ENCODE peak calls at places on chromosomes 7 and 10, in ten cellular contexts. One of them, this sample, is unnamed.

GRCh38 chr7:64687249-64687648 is 21.3 kb downstream of the ZNF107 start:
- DNase-seq in HS-5: no peak
- DNase-seq in NCI-H1105 treated with DMSO at 0.1 percent for 48 hours: no peak
- DNase-seq in heart right ventricle: no peak
- DNase-seq in SW 1271: no peak
- DNase-seq in fibroblast of mammary gland: no peak
- DNase-seq in NCI-H1694 treated with DMSO at 0.1 percent for 48 hours: no peak
- DNase-seq in SK-N-SH: no peak
- DNase-seq in thoracic aorta: no peak
- DNase-seq in posterior vena cava: no peak
- DNase-seq in this sample: no peak

GRCh38 chr7:14748461-14748860 is 154.1 kb downstream of the DGKB start:
- DNase-seq in HS-5: peak
- DNase-seq in NCI-H1105 treated with DMSO at 0.1 percent for 48 hours: no peak
- DNase-seq in heart right ventricle: no peak
- DNase-seq in SW 1271: peak
- DNase-seq in fibroblast of mammary gland: peak
- DNase-seq in NCI-H1694 treated with DMSO at 0.1 percent for 48 hours: no peak
- DNase-seq in SK-N-SH: no peak
- DNase-seq in thoracic aorta: no peak
- DNase-seq in posterior vena cava: no peak
- DNase-seq in this sample: no peak

GRCh38 chr10:71536332-71536731 is 139.6 kb downstream of the CDH23 start:
- DNase-seq in HS-5: no peak
- DNase-seq in NCI-H1105 treated with DMSO at 0.1 percent for 48 hours: no peak
- DNase-seq in heart right ventricle: no peak
- DNase-seq in SW 1271: no peak
- DNase-seq in fibroblast of mammary gland: peak
- DNase-seq in NCI-H1694 treated with DMSO at 0.1 percent for 48 hours: no peak
- DNase-seq in SK-N-SH: no peak
- DNase-seq in thoracic aorta: no peak
- DNase-seq in posterior vena cava: no peak
- DNase-seq in this sample: no peak

GRCh38 chr7:36227223-36227622 is 74.2 kb downstream of the EEPD1 start:
- DNase-seq in HS-5: no peak
- DNase-seq in NCI-H1105 treated with DMSO at 0.1 percent for 48 hours: no peak
- DNase-seq in heart right ventricle: peak
- DNase-seq in SW 1271: no peak
- DNase-seq in fibroblast of mammary gland: peak
- DNase-seq in NCI-H1694 treated with DMSO at 0.1 percent for 48 hours: no peak
- DNase-seq in SK-N-SH: no peak
- DNase-seq in thoracic aorta: no peak
- DNase-seq in posterior vena cava: peak
- DNase-seq in this sample: no peak

GRCh38 chr7:116955801-116956514 is 2.7 kb downstream of the ST7 start:
- DNase-seq in HS-5: no peak
- DNase-seq in NCI-H1105 treated with DMSO at 0.1 percent for 48 hours: no peak
- DNase-seq in heart right ventricle: peak
- DNase-seq in SW 1271: no peak
- DNase-seq in fibroblast of mammary gland: peak
- DNase-seq in NCI-H1694 treated with DMSO at 0.1 percent for 48 hours: no peak
- DNase-seq in SK-N-SH: no peak
- DNase-seq in thoracic aorta: no peak
- DNase-seq in posterior vena cava: no peak
- DNase-seq in this sample: no peak

GRCh38 chr7:22219739-22220493 is 137.0 kb downstream of the RAPGEF5 start:
- DNase-seq in HS-5: no peak
- DNase-seq in NCI-H1105 treated with DMSO at 0.1 percent for 48 hours: no peak
- DNase-seq in heart right ventricle: peak
- DNase-seq in SW 1271: no peak
- DNase-seq in fibroblast of mammary gland: no peak
- DNase-seq in NCI-H1694 treated with DMSO at 0.1 percent for 48 hours: no peak
- DNase-seq in SK-N-SH: no peak
- DNase-seq in thoracic aorta: no peak
- DNase-seq in posterior vena cava: no peak
- DNase-seq in this sample: no peak

GRCh38 chr7:99616359-99617186 is at the start of gene ZSCAN25:
- DNase-seq in HS-5: peak
- DNase-seq in NCI-H1105 treated with DMSO at 0.1 percent for 48 hours: peak
- DNase-seq in heart right ventricle: peak
- DNase-seq in SW 1271: peak
- DNase-seq in fibroblast of mammary gland: peak
- DNase-seq in NCI-H1694 treated with DMSO at 0.1 percent for 48 hours: peak
- DNase-seq in SK-N-SH: peak
- DNase-seq in thoracic aorta: peak
- DNase-seq in posterior vena cava: peak
- DNase-seq in this sample: peak

GRCh38 chr10:96619120-96619519 is 32.3 kb upstream of the TM9SF3 start:
- DNase-seq in HS-5: no peak
- DNase-seq in NCI-H1105 treated with DMSO at 0.1 percent for 48 hours: no peak
- DNase-seq in heart right ventricle: no peak
- DNase-seq in SW 1271: no peak
- DNase-seq in fibroblast of mammary gland: no peak
- DNase-seq in NCI-H1694 treated with DMSO at 0.1 percent for 48 hours: no peak
- DNase-seq in SK-N-SH: no peak
- DNase-seq in thoracic aorta: no peak
- DNase-seq in posterior vena cava: no peak
- DNase-seq in this sample: no peak

GRCh38 chr7:121384159-121384745 is 11.9 kb downstream of the FAM3C start:
- DNase-seq in HS-5: no peak
- DNase-seq in NCI-H1105 treated with DMSO at 0.1 percent for 48 hours: no peak
- DNase-seq in heart right ventricle: no peak
- DNase-seq in SW 1271: no peak
- DNase-seq in fibroblast of mammary gland: no peak
- DNase-seq in NCI-H1694 treated with DMSO at 0.1 percent for 48 hours: no peak
- DNase-seq in SK-N-SH: no peak
- DNase-seq in thoracic aorta: no peak
- DNase-seq in posterior vena cava: no peak
- DNase-seq in this sample: no peak

GRCh38 chr10:33793793-33794192 is 459.3 kb upstream of the NRP1 start:
- DNase-seq in HS-5: no peak
- DNase-seq in NCI-H1105 treated with DMSO at 0.1 percent for 48 hours: no peak
- DNase-seq in heart right ventricle: no peak
- DNase-seq in SW 1271: no peak
- DNase-seq in fibroblast of mammary gland: no peak
- DNase-seq in NCI-H1694 treated with DMSO at 0.1 percent for 48 hours: no peak
- DNase-seq in SK-N-SH: no peak
- DNase-seq in thoracic aorta: no peak
- DNase-seq in posterior vena cava: no peak
- DNase-seq in this sample: no peak

GRCh38 chr10:104925232-104925851 is 284.3 kb downstream of the SORCS3 start:
- DNase-seq in HS-5: no peak
- DNase-seq in NCI-H1105 treated with DMSO at 0.1 percent for 48 hours: peak
- DNase-seq in heart right ventricle: peak
- DNase-seq in SW 1271: peak
- DNase-seq in fibroblast of mammary gland: peak
- DNase-seq in NCI-H1694 treated with DMSO at 0.1 percent for 48 hours: no peak
- DNase-seq in SK-N-SH: peak
- DNase-seq in thoracic aorta: no peak
- DNase-seq in posterior vena cava: no peak
- DNase-seq in this sample: peak

GRCh38 chr10:120012566-120012965 is 120.0 kb downstream of the SEC23IP start:
- DNase-seq in HS-5: no peak
- DNase-seq in NCI-H1105 treated with DMSO at 0.1 percent for 48 hours: no peak
- DNase-seq in heart right ventricle: no peak
- DNase-seq in SW 1271: no peak
- DNase-seq in fibroblast of mammary gland: no peak
- DNase-seq in NCI-H1694 treated with DMSO at 0.1 percent for 48 hours: no peak
- DNase-seq in SK-N-SH: no peak
- DNase-seq in thoracic aorta: no peak
- DNase-seq in posterior vena cava: no peak
- DNase-seq in this sample: no peak

GRCh38 chr7:130901209-130901783 is 167.3 kb upstream of the KLF14 start:
- DNase-seq in HS-5: no peak
- DNase-seq in NCI-H1105 treated with DMSO at 0.1 percent for 48 hours: no peak
- DNase-seq in heart right ventricle: peak
- DNase-seq in SW 1271: no peak
- DNase-seq in fibroblast of mammary gland: peak
- DNase-seq in NCI-H1694 treated with DMSO at 0.1 percent for 48 hours: no peak
- DNase-seq in SK-N-SH: no peak
- DNase-seq in thoracic aorta: peak
- DNase-seq in posterior vena cava: peak
- DNase-seq in this sample: peak

GRCh38 chr7:85564861-85565630 is 378.2 kb upstream of the SEMA3D start:
- DNase-seq in HS-5: no peak
- DNase-seq in NCI-H1105 treated with DMSO at 0.1 percent for 48 hours: no peak
- DNase-seq in heart right ventricle: no peak
- DNase-seq in SW 1271: no peak
- DNase-seq in fibroblast of mammary gland: no peak
- DNase-seq in NCI-H1694 treated with DMSO at 0.1 percent for 48 hours: no peak
- DNase-seq in SK-N-SH: no peak
- DNase-seq in thoracic aorta: no peak
- DNase-seq in posterior vena cava: no peak
- DNase-seq in this sample: no peak

GRCh38 chr10:70255329-70256299 is 22.4 kb upstream of the PPA1 start:
- DNase-seq in HS-5: no peak
- DNase-seq in NCI-H1105 treated with DMSO at 0.1 percent for 48 hours: no peak
- DNase-seq in heart right ventricle: no peak
- DNase-seq in SW 1271: no peak
- DNase-seq in fibroblast of mammary gland: peak
- DNase-seq in NCI-H1694 treated with DMSO at 0.1 percent for 48 hours: no peak
- DNase-seq in SK-N-SH: no peak
- DNase-seq in thoracic aorta: no peak
- DNase-seq in posterior vena cava: peak
- DNase-seq in this sample: peak

GRCh38 chr10:16521311-16522016 is at the start of gene C1QL3:
- DNase-seq in HS-5: no peak
- DNase-seq in NCI-H1105 treated with DMSO at 0.1 percent for 48 hours: peak
- DNase-seq in heart right ventricle: no peak
- DNase-seq in SW 1271: no peak
- DNase-seq in fibroblast of mammary gland: peak
- DNase-seq in NCI-H1694 treated with DMSO at 0.1 percent for 48 hours: peak
- DNase-seq in SK-N-SH: peak
- DNase-seq in thoracic aorta: no peak
- DNase-seq in posterior vena cava: no peak
- DNase-seq in this sample: no peak

GRCh38 chr10:63438506-63439498 is 27.0 kb downstream of the JMJD1C start:
- DNase-seq in HS-5: no peak
- DNase-seq in NCI-H1105 treated with DMSO at 0.1 percent for 48 hours: no peak
- DNase-seq in heart right ventricle: no peak
- DNase-seq in SW 1271: no peak
- DNase-seq in fibroblast of mammary gland: peak
- DNase-seq in NCI-H1694 treated with DMSO at 0.1 percent for 48 hours: no peak
- DNase-seq in SK-N-SH: no peak
- DNase-seq in thoracic aorta: no peak
- DNase-seq in posterior vena cava: no peak
- DNase-seq in this sample: no peak

GRCh38 chr10:103923502-103923901 is 5.5 kb upstream of the STN1 start:
- DNase-seq in HS-5: no peak
- DNase-seq in NCI-H1105 treated with DMSO at 0.1 percent for 48 hours: no peak
- DNase-seq in heart right ventricle: no peak
- DNase-seq in SW 1271: no peak
- DNase-seq in fibroblast of mammary gland: no peak
- DNase-seq in NCI-H1694 treated with DMSO at 0.1 percent for 48 hours: no peak
- DNase-seq in SK-N-SH: no peak
- DNase-seq in thoracic aorta: no peak
- DNase-seq in posterior vena cava: no peak
- DNase-seq in this sample: no peak

This sample was measured in lung.